ENCODE peak calls at places on chromosomes 16 and 17, in five cellular contexts. I, O, D, L and W are unnamed samples. For H3K36me3 and H3K4me1, the result is how much of the 10 kb centered on the place peaks cover.

GRCh38 chr17:55635253-55635766 is 87.4 kb downstream of the TMEM100 start:
- ATAC-seq in I (peak), O (no peak), D (no peak), L (peak), W (no peak)

GRCh38 chr17:82822281-82822680 is 17.5 kb downstream of the ZNF750 start:
- ATAC-seq in I (no peak), O (no peak), D (no peak), L (no peak), W (no peak)

GRCh38 chr16:88913001-88913612 is 46.6 kb upstream of the PABPN1L start:
- ATAC-seq in I (no peak), O (no peak), D (no peak), L (no peak), W (no peak)

GRCh38 chr16:85810097-85810741 is 10.7 kb downstream of the COX4I1 start:
- ATAC-seq in I (no peak), O (no peak), D (no peak), L (no peak), W (no peak)

GRCh38 chr17:14068542-14069250 is 608 bp upstream of the COX10 start:
- ATAC-seq in I (peak), O (peak), D (no peak), L (no peak), W (no peak)

GRCh38 chr17:79788989-79789942 is 7.6 kb downstream of the CBX8 start:
- ATAC-seq in I (no peak), O (no peak), D (no peak), L (no peak), W (no peak)

GRCh38 chr16:66366433-66367299 is at the start of gene CDH5:
- ATAC-seq in I (peak), O (no peak), D (no peak), L (peak), W (peak)

GRCh38 chr17:32558328-32558955 is 71.6 kb downstream of the CDK5R1 start:
- ATAC-seq in I (no peak), O (no peak), D (no peak), L (no peak), W (no peak)

GRCh38 chr16:1003551-1004347 is 22.2 kb downstream of the SOX8 start:
- ATAC-seq in I (no peak), O (peak), D (no peak), L (no peak), W (no peak)

GRCh38 chr17:66712453-66712852 is 122.5 kb upstream of the CACNG5 start:
- ATAC-seq in I (no peak), O (no peak), D (no peak), L (no peak), W (no peak)

GRCh38 chr16:78844682-78845081 is 745.2 kb downstream of the WWOX start:
- ATAC-seq in I (peak), O (no peak), D (no peak), L (no peak), W (no peak)

GRCh38 chr17:4477286-4477791 is 21.3 kb upstream of the SPNS2 start:
- ATAC-seq in I (no peak), O (no peak), D (no peak), L (no peak), W (no peak)

GRCh38 chr16:15716694-15717447 is 66.8 kb downstream of the NDE1 start:
- ATAC-seq in I (no peak), O (no peak), D (no peak), L (no peak), W (no peak)

GRCh38 chr17:8360751-8361150 is 15.8 kb downstream of the KRABD2 start:
- ATAC-seq in I (peak), O (no peak), D (no peak), L (no peak), W (no peak)

GRCh38 chr17:64540118-64540776 is 33.5 kb downstream of the CEP95 start:
- ATAC-seq in I (no peak), O (no peak), D (no peak), L (no peak), W (no peak)

GRCh38 chr17:73042809-73043685 is 49.4 kb downstream of the SLC39A11 start:
- ATAC-seq in I (peak), O (no peak), D (no peak), L (peak), W (no peak)

GRCh38 chr17:83010323-83011200 is 68.8 kb upstream of the METRNL start:
- ATAC-seq in I (no peak), O (no peak), D (peak), L (peak), W (no peak)

GRCh38 chr16:81810894-81811538 is 31.9 kb downstream of the PLCG2 start:
- ATAC-seq in I (no peak), O (no peak), D (no peak), L (no peak), W (no peak)

GRCh38 chr17:61279476-61280145 is 120.0 kb upstream of the TBX2 start:
- ATAC-seq in I (peak), O (no peak), D (no peak), L (no peak), W (no peak)

GRCh38 chr17:1810450-1811103 is 19.1 kb downstream of the SMYD4 start:
- ATAC-seq in I (no peak), O (no peak), D (no peak), L (no peak), W (no peak)

GRCh38 chr17:77609553-77610517 is 348.7 kb upstream of the TNRC6C start:
- ATAC-seq in I (no peak), O (peak), D (no peak), L (peak), W (no peak)
- H3K27ac ChIP-seq in I (no peak), O (peak), D (no peak), L (no peak), W (no peak)

GRCh38 chr17:18862011-18862410 is 4.1 kb downstream of the PRPSAP2 start:
- ATAC-seq in I (no peak), O (no peak), D (no peak), L (no peak), W (no peak)

GRCh38 chr17:18857864-18858566 is at the start of gene PRPSAP2:
- ATAC-seq in I (peak), O (peak), D (peak), L (peak), W (peak)

GRCh38 chr17:18858567-18859245 is 775 bp downstream of the PRPSAP2 start:
- ATAC-seq in I (no peak), O (no peak), D (no peak), L (no peak), W (no peak)

GRCh38 chr17:18860161-18860972 is 2.4 kb downstream of the PRPSAP2 start:
- ATAC-seq in I (no peak), O (no peak), D (no peak), L (no peak), W (no peak)

DNA sequence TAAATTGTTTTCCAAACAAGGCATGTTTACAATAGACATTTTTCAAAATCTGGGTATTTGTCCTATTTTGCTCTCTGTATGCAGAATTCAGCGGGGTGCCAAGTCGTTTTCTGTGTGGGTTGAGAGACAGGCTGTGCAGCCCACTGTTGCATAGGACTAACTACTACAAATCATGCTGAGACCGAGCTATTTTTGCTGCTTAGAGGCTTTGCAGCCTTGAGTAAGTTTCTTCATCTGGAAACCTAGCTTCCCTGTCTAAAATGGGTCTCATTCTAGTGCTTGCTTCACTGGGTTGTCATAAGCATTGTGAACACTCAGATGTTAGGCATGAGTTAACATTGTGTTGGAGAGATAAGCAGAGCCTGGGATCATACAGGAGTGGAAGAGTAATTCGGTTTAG is 1.3 kb downstream of the PRPSAP2 start:
- ATAC-seq in I (no peak), O (no peak), D (no peak), L (no peak), W (no peak)
- H3K36me3 ChIP-seq in I (under half), O (under half), D (under half), L (under half), W (under half)

GRCh38 chr17:19270347-19270950 is 33.3 kb downstream of the EPN2 start:
- ATAC-seq in I (peak), O (no peak), D (no peak), L (peak), W (no peak)
- H3K4me1 ChIP-seq in I (half or more), O (under half), D (under half), L (under half), W (under half)

DNA sequence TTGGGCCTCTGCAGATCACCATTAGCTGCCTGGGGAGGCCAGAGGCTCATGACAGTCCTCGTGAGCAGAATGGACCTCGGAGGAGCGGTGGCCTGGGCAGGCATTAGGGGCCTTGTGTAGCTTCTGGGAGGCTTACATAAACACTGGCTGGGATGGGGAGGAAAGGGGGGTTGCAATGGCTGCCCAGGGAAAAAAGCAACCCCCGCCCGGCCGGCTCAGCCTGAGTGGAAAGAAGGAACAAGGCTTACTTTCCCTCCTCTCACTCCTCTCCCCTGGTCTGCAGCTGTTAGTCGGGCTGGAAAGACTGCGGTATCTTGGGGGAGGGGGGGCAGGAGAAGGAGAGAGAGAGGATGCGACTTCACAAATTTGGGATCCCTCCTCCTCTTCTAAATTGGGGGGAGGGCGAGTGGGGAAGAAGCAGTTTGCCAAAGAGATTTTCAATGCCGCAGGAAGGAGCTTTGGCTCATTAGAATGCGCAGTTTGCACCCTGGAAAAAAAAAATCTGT is 6.4 kb upstream of the NR1D1 start:
- ATAC-seq in I (no peak), O (no peak), D (no peak), L (no peak), W (no peak)
- H3K27ac ChIP-seq in I (peak), O (peak), D (no peak), L (peak), W (peak)